ENCODE peak calls at places on chromosomes 4 and X, in nine cellular contexts. L is lower lobe of right lung, C is cardiac fibroblast, T is right lobe of liver, R is HCT116, E is hepatocyte, U is neural progenitor cell, M is upper lobe of right lung, W is keratinocyte. A is an unnamed sample.

GRCh38 chrX:153885968-153886903 is at the start of gene L1CAM:
- DNase-seq in L (no peak), C (no peak), T (no peak), R (no peak), E (no peak), U (peak), M (no peak), W (no peak), A (no peak)

GRCh38 chr4:8613421-8614364 is 21.1 kb downstream of the CPZ start:
- DNase-seq in L (no peak), C (no peak), T (peak), R (no peak), E (no peak), U (no peak), M (no peak), W (no peak), A (no peak)

GRCh38 chr4:162959056-162959455 is 207.6 kb downstream of the NAF1 start:
- DNase-seq in L (no peak), C (peak), T (no peak), R (peak), E (peak), U (peak), M (no peak), W (no peak), A (no peak)

GRCh38 chrX:153766098-153766817 is 2.2 kb downstream of the PLXNB3 start:
- DNase-seq in L (peak), C (peak), T (peak), R (no peak), E (peak), U (peak), M (peak), W (no peak), A (peak)

GRCh38 chr4:159018062-159018629 is 84.7 kb upstream of the RAPGEF2 start:
- DNase-seq in L (no peak), C (peak), T (no peak), R (no peak), E (no peak), U (no peak), M (no peak), W (no peak), A (no peak)

GRCh38 chrX:40154229-40154852 is 56.6 kb upstream of the BCOR start:
- DNase-seq in L (no peak), C (no peak), T (peak), R (no peak), E (peak), U (peak), M (no peak), W (no peak), A (no peak)

GRCh38 chr4:10746371-10747143 is 62.0 kb upstream of the CLNK start:
- DNase-seq in L (no peak), C (no peak), T (no peak), R (no peak), E (no peak), U (no peak), M (no peak), W (no peak), A (no peak)

GRCh38 chrX:13574600-13574999 is 5.2 kb downstream of the EGFL6 start:
- DNase-seq in L (no peak), C (no peak), T (no peak), R (no peak), E (no peak), U (no peak), M (no peak), W (no peak), A (no peak)

GRCh38 chr4:3290476-3290875 is 2.3 kb upstream of the RGS12 start:
- DNase-seq in L (no peak), C (no peak), T (no peak), R (no peak), E (no peak), U (no peak), M (no peak), W (no peak), A (no peak)

GRCh38 chrX:96619588-96619987 is 65.1 kb upstream of the DIAPH2 start:
- DNase-seq in L (no peak), C (peak), T (no peak), R (no peak), E (no peak), U (no peak), M (no peak), W (no peak), A (no peak)

GRCh38 chrX:16559206-16559619 is 90.7 kb upstream of the S100G start:
- DNase-seq in L (no peak), C (no peak), T (no peak), R (no peak), E (no peak), U (no peak), M (no peak), W (no peak), A (peak)

GRCh38 chr4:157443537-157443936 is 223.0 kb downstream of the GRIA2 start:
- DNase-seq in L (no peak), C (no peak), T (no peak), R (no peak), E (no peak), U (no peak), M (no peak), W (no peak), A (no peak)

GRCh38 chrX:41457618-41458192 is 10.6 kb downstream of the NYX start:
- DNase-seq in L (no peak), C (peak), T (no peak), R (no peak), E (no peak), U (no peak), M (no peak), W (no peak), A (no peak)
- TF ChIP-seq CTCF in L (no peak), C (peak), T (no peak), R (peak), E (no peak), U (peak), M (peak), W (peak), A (peak)

GRCh38 chr4:120716346-120716745 is 206.2 kb downstream of the PRDM5 start:
- DNase-seq in L (no peak), C (no peak), T (no peak), R (no peak), E (no peak), U (no peak), M (no peak), W (no peak), A (no peak)

GRCh38 chr4:120723105-120723504 is 199.4 kb downstream of the PRDM5 start:
- DNase-seq in L (no peak), C (peak), T (no peak), R (no peak), E (no peak), U (peak), M (no peak), W (no peak), A (no peak)

GRCh38 chr4:120720354-120720753 is 202.2 kb downstream of the PRDM5 start:
- DNase-seq in L (no peak), C (no peak), T (no peak), R (no peak), E (no peak), U (no peak), M (no peak), W (no peak), A (no peak)

GRCh38 chr4:120722655-120723054 is 199.9 kb downstream of the PRDM5 start:
- DNase-seq in L (no peak), C (no peak), T (no peak), R (no peak), E (no peak), U (no peak), M (no peak), W (no peak), A (no peak)

GRCh38 chr4:120718979-120719566 is 203.5 kb downstream of the PRDM5 start:
- DNase-seq in L (no peak), C (peak), T (no peak), R (peak), E (peak), U (peak), M (no peak), W (no peak), A (no peak)
- H3K4me3 ChIP-seq in L (no peak), C (no peak), T (no peak), R (no peak), E (no peak), U (no peak), M (no peak), W (no peak), A (no peak)

GRCh38 chr4:106522839-106523238 is 154.3 kb upstream of the GIMD1 start:
- DNase-seq in L (no peak), C (no peak), T (no peak), R (no peak), E (no peak), U (peak), M (no peak), W (no peak), A (no peak)
- TF ChIP-seq CTCF in L (no peak), C (peak), T (no peak), R (no peak), E (peak), U (peak), M (no peak), W (no peak), A (peak)

GRCh38 chr4:95045429-95045828 is 287.7 kb downstream of the BMPR1B start:
- DNase-seq in L (no peak), C (peak), T (no peak), R (no peak), E (peak), U (no peak), M (no peak), W (no peak), A (no peak)
- H3K4me3 ChIP-seq in L (no peak), C (no peak), T (no peak), R (no peak), E (no peak), U (no peak), M (no peak), W (no peak), A (no peak)

GRCh38 chr4:139738846-139739613 is 73.4 kb downstream of the MGST2 start:
- DNase-seq in L (no peak), C (no peak), T (no peak), R (no peak), E (no peak), U (no peak), M (no peak), W (no peak), A (no peak)
- TF ChIP-seq CTCF in L (no peak), C (no peak), T (no peak), R (no peak), E (no peak), U (no peak), M (no peak), W (no peak), A (no peak)